ENCODE peak calls at places on chromosomes 13 and 19, in six cellular contexts. L is Peyer's patch, G is GM12892, E is upper lobe of left lung, M is ovary, N is adrenal gland. S is an unnamed sample.

GRCh38 chr13:41848435-41849255 is 112.3 kb downstream of the VWA8 start:
- DNase-seq in N (no peak), L (no peak), G (no peak), M (no peak), E (no peak), S (no peak)

GRCh38 chr19:47863514-47863936 is 4.5 kb downstream of the TPRX2 start:
- DNase-seq in L (peak), G (peak), N (peak), M (peak), E (peak), S (peak)

GRCh38 chr19:55113570-55114039 is 3.8 kb downstream of the PPP1R12C start:
- DNase-seq in E (peak), G (peak), M (peak), N (peak), L (peak), S (peak)

GRCh38 chr13:63288576-63288975 is 1872.9 kb upstream of the PCDH20 start:
- DNase-seq in N (no peak), E (no peak), G (no peak), M (no peak), L (no peak), S (no peak)

GRCh38 chr13:109110159-109110558 is 480.7 kb downstream of the MYO16 start:
- DNase-seq in E (no peak), N (no peak), G (no peak), M (no peak), L (no peak), S (no peak)

GRCh38 chr19:35399231-35399630 is 28.4 kb downstream of the GPR42 start:
- DNase-seq in E (no peak), M (no peak), L (no peak), N (no peak), G (no peak), S (no peak)

GRCh38 chr19:49637865-49638350 is 2.0 kb downstream of the RRAS start:
- DNase-seq in E (peak), M (peak), N (peak), G (no peak), L (no peak), S (peak)

GRCh38 chr13:62278271-62278670 is 862.6 kb upstream of the PCDH20 start:
- DNase-seq in G (no peak), M (no peak), E (no peak), L (no peak), N (no peak), S (no peak)

GRCh38 chr13:70523622-70524021 is 415.4 kb upstream of the KLHL1 start:
- DNase-seq in N (no peak), M (no peak), L (no peak), E (no peak), G (no peak), S (no peak)

GRCh38 chr19:10315335-10316214 is at the start of gene FDX2:
- DNase-seq in L (peak), G (peak), E (peak), M (peak), N (peak), S (peak)

GRCh38 chr19:47036233-47036651 is 12.2 kb downstream of the TMEM160 start:
- DNase-seq in G (no peak), M (no peak), L (no peak), E (peak), N (no peak), S (peak)

GRCh38 chr19:540867-541637 is 2.8 kb upstream of the GZMM start:
- DNase-seq in L (no peak), M (no peak), N (no peak), E (no peak), G (no peak), S (no peak)

GRCh38 chr13:112983428-112984196 is 14.6 kb downstream of the MCF2L start:
- DNase-seq in E (no peak), G (no peak), L (no peak), M (no peak), N (peak), S (no peak)

GRCh38 chr13:29429496-29429895 is 166.0 kb downstream of the SLC7A1 start:
- DNase-seq in L (no peak), G (no peak), M (no peak), E (no peak), N (no peak), S (no peak)

GRCh38 chr13:76711515-76712182 is 174.6 kb downstream of the KCTD12 start:
- DNase-seq in N (peak), L (no peak), M (peak), E (peak), G (no peak), S (no peak)

GRCh38 chr19:46466536-46467199 is 4.7 kb downstream of the PNMA8A start:
- DNase-seq in M (peak), E (no peak), N (peak), L (no peak), G (no peak), S (no peak)

GRCh38 chr19:3343619-3344502 is 22.5 kb upstream of the NFIC start:
- DNase-seq in G (peak), E (peak), M (peak), L (peak), N (peak), S (peak)

GRCh38 chr13:67043901-67044300 is 186.2 kb downstream of the PCDH9 start:
- DNase-seq in E (no peak), L (no peak), G (no peak), N (no peak), M (no peak), S (no peak)

GRCh38 chr13:113411216-113412023 is 41.9 kb downstream of the ADPRHL1 start:
- DNase-seq in N (no peak), L (no peak), M (no peak), E (no peak), G (no peak), S (no peak)

GRCh38 chr19:46970815-46971214 is 48.8 kb upstream of the NPAS1 start:
- DNase-seq in G (no peak), M (no peak), E (no peak), L (no peak), N (no peak), S (no peak)

GRCh38 chr13:45473627-45474026 is 8.9 kb downstream of the COG3 start:
- DNase-seq in M (no peak), E (no peak), G (no peak), L (no peak), N (no peak), S (peak)

GRCh38 chr19:1132625-1133383 is 29.0 kb downstream of the GPX4 start:
- DNase-seq in L (peak), M (peak), N (peak), G (no peak), E (no peak), S (no peak)

GRCh38 chr19:53394974-53395839 is at the start of gene ZNF765:
- DNase-seq in N (peak), E (peak), M (peak), L (peak), G (peak), S (peak)

GRCh38 chr19:49512970-49513745 is 697 bp downstream of the FCGRT start:
- DNase-seq in L (peak), G (no peak), E (peak), N (no peak), M (peak), S (no peak)

GRCh38 chr13:110826861-110827672 is 87.8 kb downstream of the ANKRD10 start:
- DNase-seq in G (no peak), L (no peak), E (no peak), M (no peak), N (peak), S (no peak)

GRCh38 chr19:18062043-18062442 is 24.7 kb downstream of the IL12RB1 start:
- DNase-seq in M (no peak), L (no peak), N (no peak), E (no peak), G (no peak), S (no peak)

GRCh38 chr13:27170221-27170520 is 1.4 kb downstream of the USP12 start:
- DNase-seq in L (no peak), E (no peak), M (no peak), G (no peak), N (no peak), S (no peak)

GRCh38 chr19:8494158-8494557 is 8.3 kb downstream of the PRAM1 start:
- DNase-seq in E (peak), L (no peak), M (no peak), G (no peak), N (no peak), S (no peak)

GRCh38 chr13:48585456-48585840 is 52.6 kb upstream of the RCBTB2 start:
- DNase-seq in E (no peak), G (no peak), N (no peak), L (no peak), M (no peak), S (no peak)

GRCh38 chr13:105436946-105437345 is 1098.5 kb downstream of the EFNB2 start:
- DNase-seq in M (no peak), G (no peak), L (no peak), N (no peak), E (no peak), S (peak)

GRCh38 chr19:19134687-19135158 is 3.6 kb downstream of the TMEM161A start:
- DNase-seq in N (peak), G (no peak), L (no peak), M (no peak), E (peak), S (no peak)
- TF ChIP-seq POLR2A in N (no peak), G (no peak), L (no peak), M (no peak), E (no peak), S (no peak)

DNA sequence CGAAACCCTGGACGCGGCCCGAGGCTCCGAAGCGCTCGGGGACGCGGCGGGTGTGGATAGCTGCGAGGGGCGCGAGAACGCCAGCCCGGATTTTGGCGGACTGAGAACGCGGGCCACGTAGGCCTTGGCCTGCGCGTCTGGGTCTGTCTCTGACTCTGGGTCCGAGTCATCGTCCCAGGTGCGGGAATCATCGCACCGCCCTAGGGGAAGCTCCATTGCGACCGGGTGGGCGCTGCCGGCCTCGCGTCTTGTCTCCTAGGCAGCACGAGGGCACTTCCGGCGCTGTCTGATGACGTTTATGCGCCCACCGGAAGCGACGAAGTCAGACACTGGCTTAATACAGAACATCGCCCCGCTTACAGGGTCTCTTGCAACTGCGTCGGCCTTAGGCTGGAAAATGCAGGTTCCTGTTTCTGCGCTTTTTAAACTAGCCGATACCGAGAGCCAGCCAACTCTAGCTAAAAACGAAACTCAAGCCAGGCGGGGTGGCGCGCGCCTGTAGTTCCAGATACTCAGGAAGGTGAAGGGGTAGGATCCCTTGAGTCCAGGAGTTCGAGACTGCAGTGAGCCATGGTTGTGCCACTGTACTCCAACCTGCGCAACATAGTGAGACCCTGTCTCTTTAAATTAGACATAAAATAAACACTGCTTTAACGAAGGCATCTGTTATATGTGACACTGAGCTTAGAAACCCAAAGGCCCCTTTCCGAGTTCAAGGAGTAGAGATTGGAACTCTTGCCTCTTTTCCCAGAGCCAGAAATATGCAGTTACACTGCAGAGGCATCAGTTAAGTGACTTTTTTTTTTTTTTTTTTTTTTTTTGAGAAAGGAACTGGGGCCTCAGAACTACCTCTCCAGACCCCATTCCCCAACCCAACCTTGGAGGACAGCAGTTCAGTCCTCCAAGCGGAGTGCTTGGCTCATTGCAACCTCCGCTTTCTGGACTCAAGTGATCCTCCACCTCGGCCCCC is at the start of gene FBXW9:
- DNase-seq in L (peak), N (peak), M (peak), G (peak), E (peak), S (peak)
- TF ChIP-seq POLR2A in L (peak), N (peak), M (peak), G (peak), E (no peak), S (peak)

GRCh38 chr19:38335949-38336637 is 463 bp downstream of the CATSPERG start:
- DNase-seq in G (peak), N (peak), L (peak), M (peak), E (peak), S (peak)
- TF ChIP-seq POLR2A in G (no peak), N (peak), L (peak), M (peak), E (no peak), S (peak)

GRCh38 chr19:44055870-44056269 is 4.0 kb downstream of the ZNF223 start:
- DNase-seq in N (no peak), G (no peak), E (no peak), M (no peak), L (no peak), S (no peak)

GRCh38 chr19:44051654-44052402 is at the start of gene ZNF223:
- DNase-seq in L (peak), E (peak), N (peak), M (peak), G (peak), S (peak)

DNA sequence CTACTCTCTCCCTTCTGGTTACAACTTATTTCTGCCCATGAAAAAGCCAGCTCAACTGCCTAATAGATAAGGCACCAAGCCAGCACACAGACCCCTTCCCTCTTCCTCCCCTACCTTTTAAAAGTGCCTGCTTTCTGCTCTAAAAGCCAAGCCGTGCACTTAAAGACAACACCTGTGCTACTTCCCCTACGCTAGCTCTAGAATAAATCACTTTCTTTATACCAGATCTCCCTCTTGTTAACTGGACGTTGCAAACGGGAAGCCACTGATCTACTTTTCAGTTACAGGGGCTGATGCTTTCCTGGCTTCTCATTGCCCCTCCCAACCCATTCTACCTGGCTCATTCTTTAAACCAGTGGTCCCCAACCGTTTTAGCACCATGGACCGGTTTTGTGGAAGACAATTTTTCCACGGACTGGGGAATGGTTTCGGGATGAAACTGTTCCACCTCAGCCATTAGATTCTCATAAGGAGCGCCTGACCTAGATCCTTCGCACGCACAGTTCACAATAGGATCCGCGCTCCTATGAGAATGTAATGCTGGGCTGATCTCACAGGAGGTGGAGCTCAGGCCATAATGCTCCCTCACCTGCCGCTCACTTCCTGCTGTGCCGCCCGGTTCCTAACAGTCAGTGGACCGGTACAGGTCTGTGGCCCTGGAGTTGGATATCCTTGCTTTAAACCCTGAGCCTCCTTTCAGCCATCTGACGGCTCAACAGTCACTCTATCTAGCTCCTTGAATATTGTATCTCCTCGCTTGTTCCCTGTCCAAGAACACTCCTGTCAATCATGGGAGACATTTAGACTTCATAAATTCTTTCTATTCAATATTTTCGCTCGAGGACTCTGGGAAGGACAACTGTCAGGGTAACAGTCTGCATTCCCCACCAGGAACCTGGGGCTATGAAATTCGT is 839 bp upstream of the ZNF223 start:
- DNase-seq in N (no peak), L (no peak), M (no peak), G (no peak), E (peak), S (peak)
- TF ChIP-seq POLR2A in N (no peak), L (no peak), M (no peak), G (no peak), E (no peak), S (peak)

GRCh38 chr19:4867534-4868285 is at the start of gene PLIN3:
- DNase-seq in G (peak), E (peak), L (peak), M (peak), N (peak), S (peak)
- TF ChIP-seq POLR2A in G (no peak), E (no peak), L (peak), M (peak), N (peak), S (no peak)

S was measured in erythroblast.